ENCODE peak calls at places on chromosome 11, in ten cellular contexts. Z is mammary epithelial cell, J is neural progenitor cell, W is HCT116, N is PC-3, L is Karpas-422, C is IMR-90, F is GM23338, Y is DND-41, T is SK-N-SH. A is an unnamed sample. For H3K4me1 and H4K20me1, the result is how much of the 10 kb centered on the place peaks cover.

GRCh38 chr11:122267602-122268001 is 151.6 kb upstream of the BLID start:
- DNase-seq in J (no peak), Y (no peak), F (peak), L (no peak), Z (peak), T (peak), W (no peak), C (peak), N (peak), A (peak)

GRCh38 chr11:46725338-46726205 is 6.6 kb downstream of the F2 start:
- DNase-seq in Z (no peak), L (no peak), N (no peak), T (no peak), W (no peak), C (no peak), F (peak), J (no peak), Y (no peak), A (no peak)

GRCh38 chr11:130918081-130918480 is 1.8 kb upstream of the SNX19 start:
- DNase-seq in Z (no peak), C (no peak), W (no peak), J (no peak), Y (no peak), T (no peak), L (no peak), F (no peak), N (no peak), A (no peak)

GRCh38 chr11:129141748-129142475 is 50.2 kb downstream of the ARHGAP32 start:
- DNase-seq in L (no peak), F (no peak), Y (no peak), T (no peak), W (no peak), J (no peak), Z (peak), C (no peak), N (peak), A (peak)

GRCh38 chr11:130737866-130738431 is 178.3 kb downstream of the SNX19 start:
- DNase-seq in W (no peak), F (no peak), J (no peak), C (peak), T (peak), L (no peak), Z (no peak), N (peak), Y (no peak), A (peak)

GRCh38 chr11:119584193-119585037 is 144.6 kb downstream of the NECTIN1 start:
- DNase-seq in L (no peak), C (peak), Y (no peak), F (peak), Z (peak), N (peak), W (no peak), J (peak), T (peak), A (peak)

GRCh38 chr11:39341461-39341860 is 2118.0 kb downstream of the LRRC4C start:
- DNase-seq in T (no peak), J (no peak), L (no peak), F (no peak), W (no peak), Z (no peak), N (no peak), Y (no peak), C (no peak), A (no peak)

GRCh38 chr11:101126551-101127347 is 2.9 kb downstream of the PGR start:
- DNase-seq in Y (no peak), F (peak), T (no peak), Z (no peak), N (no peak), J (peak), C (no peak), L (no peak), W (no peak), A (no peak)

GRCh38 chr11:34252015-34252414 is 105.8 kb downstream of the ABTB2 start:
- DNase-seq in Y (no peak), Z (no peak), L (no peak), T (no peak), C (no peak), J (no peak), N (no peak), W (no peak), F (no peak), A (no peak)

GRCh38 chr11:12693485-12694181 is 19.4 kb downstream of the TEAD1 start:
- DNase-seq in Y (peak), Z (peak), L (no peak), W (peak), N (peak), J (no peak), C (peak), T (peak), F (no peak), A (peak)

GRCh38 chr11:7596975-7597391 is 76.3 kb downstream of the CYB5R2 start:
- DNase-seq in Y (no peak), N (peak), C (no peak), W (no peak), T (no peak), L (no peak), Z (peak), J (no peak), F (no peak), A (no peak)

GRCh38 chr11:14499178-14499559 is 442 bp downstream of the COPB1 start:
- DNase-seq in L (peak), N (peak), C (peak), J (peak), T (no peak), F (peak), Z (peak), W (no peak), Y (peak), A (peak)

GRCh38 chr11:88414385-88414861 is 76.9 kb upstream of the CTSC start:
- DNase-seq in Y (peak), Z (peak), W (no peak), C (peak), J (no peak), T (peak), F (no peak), N (peak), L (no peak), A (peak)

GRCh38 chr11:94776351-94777321 is 8.5 kb downstream of the AMOTL1 start:
- DNase-seq in L (no peak), W (no peak), Y (no peak), F (no peak), T (no peak), N (peak), J (peak), C (peak), Z (peak), A (peak)

GRCh38 chr11:109939176-109939810 is 153.9 kb upstream of the ZC3H12C start:
- DNase-seq in T (peak), J (peak), W (peak), N (peak), Z (peak), C (peak), Y (no peak), L (peak), F (peak), A (peak)

GRCh38 chr11:114525682-114526081 is 34.0 kb downstream of the NXPE1 start:
- DNase-seq in J (no peak), T (no peak), F (no peak), W (no peak), Z (no peak), N (no peak), L (no peak), Y (no peak), C (no peak), A (no peak)

GRCh38 chr11:81989093-81989492 is 744.6 kb downstream of the FAM181B start:
- DNase-seq in Y (no peak), J (no peak), L (no peak), N (peak), Z (peak), F (no peak), C (no peak), T (no peak), W (no peak), A (peak)

GRCh38 chr11:83070044-83070877 is 1.4 kb downstream of the RAB30 start:
- DNase-seq in C (peak), L (no peak), Z (peak), T (no peak), F (peak), J (peak), W (no peak), N (peak), Y (no peak), A (peak)

GRCh38 chr11:86954288-86955110 is 696 bp downstream of the FZD4 start:
- DNase-seq in W (no peak), Y (no peak), F (peak), C (no peak), J (peak), T (peak), L (no peak), Z (peak), N (no peak), A (no peak)

GRCh38 chr11:86951706-86952105 is 3.5 kb downstream of the FZD4 start:
- DNase-seq in Y (no peak), Z (no peak), C (no peak), N (no peak), T (no peak), W (no peak), L (no peak), J (no peak), F (no peak), A (no peak)

GRCh38 chr11:86949995-86950993 is 4.9 kb downstream of the FZD4 start:
- DNase-seq in N (peak), L (no peak), Y (no peak), J (no peak), F (no peak), W (no peak), T (no peak), C (peak), Z (no peak), A (peak)

GRCh38 chr11:86952933-86953637 is 2.1 kb downstream of the FZD4 start:
- DNase-seq in F (peak), C (peak), Y (no peak), N (no peak), T (no peak), L (no peak), W (no peak), Z (no peak), J (no peak), A (peak)

DNA sequence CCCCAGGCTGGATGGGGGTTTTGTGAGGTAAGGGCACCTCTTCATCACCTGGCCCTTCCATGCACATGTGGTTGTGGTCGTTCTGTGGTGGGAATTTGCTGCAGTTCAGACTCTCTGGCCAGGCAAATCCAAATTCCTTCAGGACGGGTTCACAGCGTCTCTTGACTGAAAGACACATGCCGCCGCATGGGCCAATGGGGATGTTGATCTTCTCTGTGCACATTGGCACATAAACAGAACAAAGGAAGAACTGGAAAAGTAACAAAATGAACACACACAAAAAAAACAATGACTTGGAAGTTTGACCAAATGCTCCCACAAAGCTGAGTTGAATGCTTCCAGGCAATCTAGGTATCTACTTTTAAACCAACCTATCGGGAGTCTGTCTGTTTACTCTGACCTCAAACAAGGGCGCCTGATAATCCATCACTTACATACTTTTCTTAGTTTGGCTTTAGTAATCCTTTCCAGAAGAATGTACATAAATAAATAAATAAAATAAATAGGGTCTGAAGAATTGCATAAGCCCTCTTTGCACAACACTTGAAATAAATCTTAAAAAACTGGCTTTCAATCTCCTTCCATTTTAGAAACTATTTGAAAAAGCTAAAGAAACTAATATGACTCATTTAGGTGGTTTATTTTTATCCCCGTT is 2.8 kb downstream of the FZD4 start:
- DNase-seq in J (no peak), T (no peak), C (no peak), Z (no peak), Y (no peak), W (no peak), L (no peak), N (no peak), F (no peak), A (no peak)
- H3K4me1 ChIP-seq in J (under half), T (under half), C (under half), Z (under half), Y (under half), W (under half), L (under half), N (under half), F (under half), A (under half)

GRCh38 chr11:5178046-5178837 is 22.2 kb downstream of the OR51V1 start:
- DNase-seq in N (no peak), Y (no peak), T (no peak), Z (no peak), C (no peak), W (no peak), L (no peak), J (no peak), F (no peak), A (no peak)
- H4K20me1 ChIP-seq in N (under half), Y (under half), T (under half), Z (under half), C (under half), W (under half), L (under half), J (under half), F (under half), A (under half)

DNA sequence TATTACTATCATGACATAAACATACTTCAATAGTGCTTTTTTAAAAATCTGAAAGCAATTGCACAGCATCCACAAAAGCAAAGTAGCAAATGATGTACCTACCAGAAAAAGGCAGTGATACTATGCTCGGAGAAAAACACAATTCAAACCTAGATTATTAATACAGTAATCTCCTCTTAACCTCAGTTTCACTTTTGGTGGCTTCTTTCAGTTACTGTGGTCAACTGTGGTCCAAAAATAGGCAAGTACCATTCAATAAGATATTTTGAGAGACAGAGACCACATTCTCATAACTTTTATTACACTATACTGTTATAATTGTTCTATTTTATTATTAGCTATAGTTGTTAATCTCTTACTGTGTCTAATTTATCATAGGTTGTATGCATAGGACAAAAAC is 20.8 kb downstream of the KCNA4 start:
- DNase-seq in L (no peak), N (no peak), J (no peak), Z (no peak), T (no peak), C (no peak), F (no peak), W (no peak), Y (no peak), A (no peak)
- H3K4me2 ChIP-seq in L (no peak), N (no peak), J (no peak), Z (no peak), T (no peak), C (no peak), F (no peak), W (no peak), Y (no peak), A (no peak)

GRCh38 chr11:65650547-65651338 is 12.0 kb downstream of the RELA start:
- DNase-seq in J (no peak), W (no peak), F (peak), C (no peak), N (no peak), L (no peak), T (no peak), Z (peak), Y (no peak), A (no peak)

GRCh38 chr11:65651589-65652510 is 10.9 kb downstream of the RELA start:
- DNase-seq in J (no peak), Z (peak), Y (no peak), L (no peak), F (peak), N (peak), C (peak), W (no peak), T (no peak), A (peak)

GRCh38 chr11:65652511-65653228 is 10.0 kb downstream of the RELA start:
- DNase-seq in F (peak), C (peak), T (peak), L (peak), Y (peak), J (peak), W (peak), Z (peak), N (peak), A (peak)

GRCh38 chr11:65649656-65650546 is 12.0 kb downstream of the SIPA1 start:
- DNase-seq in F (no peak), C (no peak), Z (no peak), N (no peak), J (no peak), T (no peak), Y (no peak), W (no peak), L (peak), A (no peak)

DNA sequence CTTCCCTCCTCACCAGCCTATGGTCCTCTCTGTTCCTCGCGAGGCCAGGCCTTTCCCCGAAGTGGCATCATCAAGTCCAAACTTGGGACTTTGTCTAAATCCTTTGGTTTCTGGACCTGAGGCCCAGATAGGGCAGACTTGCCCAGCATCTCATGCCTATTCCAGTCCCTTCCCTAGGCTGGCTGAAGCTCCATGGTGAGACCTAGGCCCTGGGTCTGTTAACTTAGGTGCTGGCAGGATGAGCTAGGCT is 11.5 kb downstream of the RELA start:
- DNase-seq in T (no peak), C (no peak), Y (no peak), W (no peak), L (no peak), J (no peak), F (no peak), Z (no peak), N (no peak), A (no peak)
- H3K4me1 ChIP-seq in T (under half), C (under half), Y (under half), W (half or more), L (under half), J (under half), F (under half), Z (under half), N (under half), A (under half)

A was measured in fibroblast of lung.